ENCODE peak calls at places on chromosomes 3 and 15, in eight cellular contexts. H is A549, F is Panc1, J is GM23338, E is GM12878, A is HepG2, P is HCT116, L is K562. R is an unnamed sample.

GRCh38 chr15:57866149-57866736 is 159.7 kb downstream of the POLR2M start:
- DNase-seq in H (peak), F (no peak), J (peak), E (no peak), A (peak), P (peak), L (peak), R (no peak)

GRCh38 chr15:35427091-35427490 is 118.9 kb downstream of the DPH6 start:
- DNase-seq in H (peak), F (no peak), J (no peak), E (no peak), A (no peak), P (no peak), L (no peak), R (no peak)

GRCh38 chr3:169526246-169526645 is 137.3 kb downstream of the MECOM start:
- DNase-seq in H (no peak), F (no peak), J (no peak), E (no peak), A (no peak), P (no peak), L (no peak), R (no peak)

GRCh38 chr3:196422976-196423781 is 9.0 kb downstream of the UBXN7 start:
- DNase-seq in H (no peak), F (no peak), J (no peak), E (no peak), A (no peak), P (no peak), L (peak), R (no peak)

GRCh38 chr3:170222647-170223541 is 670 bp downstream of the PRKCI start:
- DNase-seq in H (peak), F (no peak), J (peak), E (no peak), A (peak), P (no peak), L (peak), R (peak)

GRCh38 chr3:191296041-191296541 is 33.1 kb upstream of the CCDC50 start:
- DNase-seq in H (no peak), F (no peak), J (no peak), E (peak), A (no peak), P (no peak), L (no peak), R (no peak)

GRCh38 chr3:62870321-62870720 is 4.9 kb downstream of the CADPS start:
- DNase-seq in H (peak), F (no peak), J (no peak), E (no peak), A (no peak), P (no peak), L (no peak), R (no peak)

GRCh38 chr15:75869446-75869845 is 26.2 kb downstream of the UBE2Q2 start:
- DNase-seq in H (no peak), F (no peak), J (no peak), E (no peak), A (no peak), P (no peak), L (no peak), R (no peak)

GRCh38 chr15:80970018-80970657 is 19.5 kb downstream of the MESD start:
- DNase-seq in H (peak), F (no peak), J (peak), E (no peak), A (peak), P (peak), L (peak), R (no peak)

GRCh38 chr3:114380233-114380645 is 86.4 kb downstream of the TIGIT start:
- DNase-seq in H (peak), F (no peak), J (no peak), E (no peak), A (no peak), P (peak), L (no peak), R (no peak)

GRCh38 chr15:69159805-69160140 is 662 bp upstream of the GLCE start:
- DNase-seq in H (no peak), F (no peak), J (no peak), E (no peak), A (no peak), P (no peak), L (no peak), R (no peak)

GRCh38 chr15:69161878-69162213 is 1.4 kb downstream of the GLCE start:
- DNase-seq in H (no peak), F (no peak), J (no peak), E (no peak), A (no peak), P (no peak), L (no peak), R (no peak)

GRCh38 chr15:69163124-69163669 is 2.8 kb downstream of the GLCE start:
- DNase-seq in H (no peak), F (no peak), J (no peak), E (no peak), A (no peak), P (no peak), L (no peak), R (no peak)

GRCh38 chr15:69160141-69160975 is at the start of gene GLCE:
- DNase-seq in H (peak), F (peak), J (peak), E (peak), A (peak), P (peak), L (peak), R (peak)

GRCh38 chr15:69160976-69161877 is 792 bp downstream of the GLCE start:
- DNase-seq in H (peak), F (no peak), J (peak), E (no peak), A (peak), P (peak), L (peak), R (no peak)
- TF ChIP-seq REST in H (no peak), F (no peak), J (no peak), E (no peak), A (no peak), P (no peak), L (no peak), R (no peak)

GRCh38 chr3:70108072-70108471 is 108.5 kb downstream of the SAMMSON start:
- DNase-seq in H (peak), F (no peak), J (peak), E (no peak), A (peak), P (no peak), L (peak), R (peak)
- TF ChIP-seq CTCF in H (no peak), F (peak), J (peak), E (peak), A (peak), P (peak), L (peak), R (peak)

GRCh38 chr3:193829781-193830180 is 236.8 kb downstream of the OPA1 start:
- DNase-seq in H (no peak), F (no peak), J (no peak), E (no peak), A (no peak), P (peak), L (no peak), R (no peak)
- TF ChIP-seq REST in H (no peak), F (no peak), J (no peak), E (no peak), A (no peak), P (no peak), L (no peak), R (no peak)

GRCh38 chr15:59997070-59997701 is 6.9 kb upstream of the FOXB1 start:
- DNase-seq in H (no peak), F (no peak), J (peak), E (no peak), A (no peak), P (no peak), L (peak), R (no peak)
- TF ChIP-seq CTCF in H (no peak), F (no peak), J (peak), E (peak), A (peak), P (no peak), L (no peak), R (no peak)

DNA sequence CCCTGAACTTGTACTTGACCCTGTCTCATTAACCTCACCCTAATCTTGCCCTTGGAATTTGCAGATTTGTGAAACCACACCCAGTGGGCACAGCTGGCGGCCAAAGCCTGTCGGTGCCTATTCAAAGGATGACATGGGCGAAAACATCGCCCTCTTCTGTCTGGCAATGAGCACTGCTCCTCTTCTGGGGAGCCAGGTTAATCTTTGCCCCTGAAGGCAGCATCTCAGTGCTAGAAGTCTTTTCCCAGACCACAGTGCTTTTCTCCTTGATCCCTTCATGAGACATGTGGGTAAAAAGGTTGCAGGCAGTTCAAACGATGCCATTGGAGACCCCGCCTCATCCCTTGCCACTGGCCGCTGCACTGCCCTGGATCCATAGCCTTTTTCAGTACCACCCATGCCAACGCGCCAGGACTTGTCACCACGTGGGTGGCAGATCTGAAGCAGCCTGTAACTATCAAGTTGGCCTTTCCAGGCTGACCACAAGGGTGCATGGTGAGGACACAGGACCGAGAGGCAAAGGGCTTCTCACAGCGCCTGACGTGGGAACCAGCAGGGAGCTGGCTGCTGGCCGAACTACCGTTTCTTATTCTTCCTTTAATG is 6.5 kb upstream of the DNASE1L3 start:
- DNase-seq in H (peak), F (peak), J (peak), E (no peak), A (peak), P (peak), L (peak), R (peak)
- TF ChIP-seq REST in H (no peak), F (no peak), J (no peak), E (no peak), A (no peak), P (no peak), L (no peak), R (no peak)

DNA sequence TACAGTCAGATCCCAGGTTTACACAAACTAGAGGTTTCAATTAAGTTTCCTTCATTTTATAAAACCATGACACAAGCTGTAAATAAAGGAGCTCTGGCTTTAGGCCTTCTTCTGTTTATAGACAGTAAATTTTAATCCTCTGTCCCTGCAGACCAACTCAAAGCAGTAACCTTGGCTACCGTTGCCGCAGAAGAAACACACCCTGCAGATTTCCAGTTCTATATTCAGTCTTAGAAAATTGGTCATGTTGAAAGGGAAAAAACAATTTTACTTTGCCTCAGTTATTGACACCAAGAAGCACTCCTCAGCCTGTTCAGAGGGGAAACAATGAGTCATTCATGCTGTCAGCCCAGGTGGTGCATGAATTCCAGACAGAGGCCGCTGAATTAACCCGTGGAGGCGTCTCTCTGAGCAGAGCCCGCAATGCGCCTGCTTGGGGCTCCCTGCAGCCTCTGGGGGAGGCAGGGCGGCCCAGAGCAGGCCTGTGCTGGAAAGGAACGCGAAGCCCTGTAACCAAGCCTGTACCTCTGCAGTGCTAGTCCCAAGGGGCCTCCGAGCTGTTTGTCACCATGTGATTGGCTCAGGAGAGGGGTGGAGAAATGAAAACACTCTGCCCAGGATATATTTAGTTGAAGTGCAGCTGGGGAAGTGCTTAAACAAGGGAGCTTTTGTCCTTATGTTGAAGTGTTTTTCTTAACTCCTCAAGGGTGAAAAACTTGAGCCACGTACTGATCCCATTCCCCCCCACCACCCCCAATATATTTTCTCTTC is 68.5 kb upstream of the CHD2 start:
- DNase-seq in H (peak), F (peak), J (peak), E (peak), A (peak), P (peak), L (peak), R (peak)
- TF ChIP-seq CTCF in H (no peak), F (no peak), J (no peak), E (no peak), A (peak), P (no peak), L (no peak), R (no peak)

GRCh38 chr3:152073267-152073666 is 195.5 kb upstream of the MBNL1 start:
- DNase-seq in H (no peak), F (no peak), J (no peak), E (no peak), A (no peak), P (no peak), L (no peak), R (no peak)

GRCh38 chr3:152069871-152070270 is 196.4 kb downstream of the SUCNR1 start:
- DNase-seq in H (no peak), F (no peak), J (no peak), E (no peak), A (no peak), P (no peak), L (no peak), R (no peak)

GRCh38 chr3:152071315-152071714 is 197.4 kb upstream of the MBNL1 start:
- DNase-seq in H (no peak), F (no peak), J (no peak), E (no peak), A (no peak), P (no peak), L (no peak), R (no peak)

GRCh38 chr3:152076148-152076547 is 192.6 kb upstream of the MBNL1 start:
- DNase-seq in H (no peak), F (no peak), J (no peak), E (no peak), A (no peak), P (no peak), L (no peak), R (no peak)

DNA sequence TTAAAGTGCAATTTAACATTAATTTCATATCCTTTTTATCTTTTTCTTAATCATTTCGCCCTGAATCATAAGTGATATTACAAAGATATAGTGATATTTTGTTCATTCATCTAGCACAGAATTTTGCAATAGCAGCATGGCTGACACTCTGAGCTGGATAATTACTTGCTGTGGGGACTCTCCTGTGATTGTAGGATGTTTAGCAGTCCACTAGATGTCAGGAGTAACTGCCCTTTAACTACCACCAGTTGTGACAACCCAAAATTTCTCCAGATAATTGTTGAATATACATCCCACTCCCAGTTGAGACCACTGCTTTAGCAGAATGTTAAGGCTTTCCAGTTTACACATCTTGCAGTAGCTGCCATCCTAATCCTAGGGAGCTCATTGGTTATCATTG is 196.8 kb upstream of the MBNL1 start:
- DNase-seq in H (peak), F (no peak), J (peak), E (no peak), A (peak), P (peak), L (peak), R (peak)
- TF ChIP-seq REST in H (no peak), F (no peak), J (no peak), E (no peak), A (no peak), P (no peak), L (no peak), R (no peak)

GRCh38 chr3:153291052-153291689 is 129.1 kb downstream of the RAP2B start:
- DNase-seq in H (peak), F (no peak), J (peak), E (no peak), A (peak), P (peak), L (peak), R (peak)

GRCh38 chr3:153287017-153287416 is 125.0 kb downstream of the RAP2B start:
- DNase-seq in H (no peak), F (no peak), J (no peak), E (no peak), A (no peak), P (no peak), L (no peak), R (no peak)

GRCh38 chr3:153289334-153289808 is 127.3 kb downstream of the RAP2B start:
- DNase-seq in H (peak), F (no peak), J (no peak), E (no peak), A (no peak), P (no peak), L (peak), R (peak)

GRCh38 chr3:153293222-153293621 is 131.2 kb downstream of the RAP2B start:
- DNase-seq in H (no peak), F (no peak), J (no peak), E (no peak), A (no peak), P (no peak), L (no peak), R (peak)

GRCh38 chr3:153290278-153291015 is 128.4 kb downstream of the RAP2B start:
- DNase-seq in H (no peak), F (no peak), J (no peak), E (no peak), A (no peak), P (no peak), L (peak), R (peak)
- TF ChIP-seq CTCF in H (peak), F (no peak), J (peak), E (peak), A (peak), P (peak), L (peak), R (no peak)

DNA sequence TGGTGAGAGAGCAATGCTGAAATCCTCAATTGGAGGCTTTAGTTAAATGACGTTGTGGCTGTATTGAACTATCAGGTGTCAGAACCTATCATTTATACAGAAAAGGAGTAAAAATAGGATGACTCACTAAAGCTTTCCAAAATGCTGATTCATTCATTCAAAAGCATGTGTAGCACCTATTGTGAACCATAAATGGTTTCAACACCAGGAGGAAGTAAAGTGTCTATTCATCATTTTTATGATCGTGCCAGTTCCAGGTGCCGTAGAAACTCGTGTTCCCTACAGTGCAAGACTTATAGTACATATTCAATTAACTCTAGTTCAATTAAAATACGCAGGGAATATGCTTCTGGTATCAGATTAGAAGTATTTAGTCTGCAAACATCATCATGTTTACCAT is 66.5 kb upstream of the ARRDC4 start:
- DNase-seq in H (no peak), F (no peak), J (no peak), E (no peak), A (no peak), P (no peak), L (no peak), R (no peak)
- TF ChIP-seq REST in H (no peak), F (no peak), J (no peak), E (no peak), A (no peak), P (no peak), L (no peak), R (no peak)